ENCODE peak calls at places on chromosome 1, in four cellular contexts. R is erythroblast, N is head of caudate nucleus, Z is fibroblast of the aortic adventitia. J is an unnamed sample.

GRCh38 chr1:227944931-227945890 is 2.5 kb downstream of the WNT9A start:
- DNase-seq in R (no peak), N (peak; percentile 3), Z (no peak), J (peak; percentile 76)

GRCh38 chr1:163928649-163929048 is 606.9 kb downstream of the NUF2 start:
- DNase-seq in R (no peak), N (no peak), Z (no peak), J (no peak)

GRCh38 chr1:229258851-229259110 is 12.1 kb upstream of the RAB4A start:
- DNase-seq in R (no peak), N (no peak), Z (peak; percentile 42), J (no peak)

GRCh38 chr1:165637427-165637826 is 6.4 kb downstream of the MGST3 start:
- DNase-seq in R (no peak), N (no peak), Z (peak; percentile 95), J (no peak)

GRCh38 chr1:7339953-7340352 is 431.1 kb upstream of the VAMP3 start:
- DNase-seq in R (no peak), N (no peak), Z (peak; percentile 26), J (no peak)

GRCh38 chr1:39378377-39378776 is 113.1 kb upstream of the BMP8A start:
- DNase-seq in R (no peak), N (no peak), Z (no peak), J (peak; percentile 8)

GRCh38 chr1:230422221-230422981 is 3.7 kb downstream of the PGBD5 start:
- DNase-seq in R (no peak), N (no peak), Z (no peak), J (no peak)

GRCh38 chr1:113074237-113074636 is 1.2 kb downstream of the LRIG2 start:
- DNase-seq in R (no peak), N (no peak), Z (peak; percentile 16), J (peak; percentile 8)

GRCh38 chr1:84996846-84997666 is at the start of gene MCOLN2:
- DNase-seq in R (peak; percentile 37), N (peak; percentile 49), Z (no peak), J (peak; percentile 51)

GRCh38 chr1:230828421-230828820 is 39.9 kb downstream of the C1orf198 start:
- DNase-seq in R (no peak), N (no peak), Z (no peak), J (no peak)

GRCh38 chr1:36729716-36730510 is 247.2 kb upstream of the CSF3R start:
- DNase-seq in R (no peak), N (no peak), Z (no peak), J (no peak)

GRCh38 chr1:3681898-3682806 is 29.8 kb downstream of the TP73 start:
- DNase-seq in R (no peak), N (no peak), Z (no peak), J (no peak)

GRCh38 chr1:151958959-151959358 is 34.7 kb downstream of the S100A10 start:
- DNase-seq in R (no peak), N (no peak), Z (no peak), J (no peak)

GRCh38 chr1:154925335-154926170 is 11.0 kb downstream of the PMVK start:
- DNase-seq in R (no peak), N (no peak), Z (no peak), J (no peak)

GRCh38 chr1:15355968-15356621 is 53.6 kb upstream of the EFHD2 start:
- DNase-seq in R (no peak), N (no peak), Z (no peak), J (peak; percentile 99)

GRCh38 chr1:228097333-228098081 is 5.6 kb downstream of the C1orf35 start:
- DNase-seq in R (no peak), N (no peak), Z (no peak), J (no peak)

GRCh38 chr1:4110888-4111287 is 210.8 kb upstream of the C1orf174 start:
- DNase-seq in R (no peak), N (no peak), Z (no peak), J (no peak)